ENCODE peak calls at places on chromosomes 7 and 10, in four cellular contexts. Y is stomach, A is SK-N-SH, S is HepG2. Z is an unnamed sample.

GRCh38 chr7:84674236-84674913 is 479.8 kb upstream of the SEMA3A start:
- DNase-seq in S (no peak), Y (no peak), A (no peak), Z (no peak)

GRCh38 chr7:102220929-102221850 is 65.5 kb upstream of the SH2B2 start:
- DNase-seq in S (no peak), A (no peak), Y (no peak), Z (no peak)

GRCh38 chr10:126955934-126956711 is 50.9 kb downstream of the DOCK1 start:
- DNase-seq in Y (no peak), A (no peak), S (no peak), Z (no peak)

GRCh38 chr7:132464740-132465139 is 111.5 kb downstream of the PLXNA4 start:
- DNase-seq in A (no peak), Y (no peak), S (no peak), Z (no peak)

GRCh38 chr10:69004821-69005220 is 16.2 kb downstream of the KIFBP start:
- DNase-seq in A (peak), S (peak), Y (no peak), Z (peak)

GRCh38 chr7:97733276-97734206 is 1.7 kb downstream of the TAC1 start:
- DNase-seq in Y (no peak), A (peak), S (no peak), Z (peak)

GRCh38 chr7:135441791-135442190 is 68.1 kb downstream of the CNOT4 start:
- DNase-seq in A (no peak), Y (no peak), S (no peak), Z (no peak)

GRCh38 chr10:80442879-80443278 is 11.2 kb upstream of the TSPAN14 start:
- DNase-seq in A (peak), S (no peak), Y (no peak), Z (no peak)

GRCh38 chr7:127347567-127348246 is 44.8 kb downstream of the ZNF800 start:
- DNase-seq in A (peak), Y (peak), S (peak), Z (peak)

GRCh38 chr7:44059219-44060090 is 5.9 kb downstream of the PGAM2 start:
- DNase-seq in A (no peak), Y (no peak), S (no peak), Z (no peak)

GRCh38 chr7:151923097-151923876 is 33.0 kb upstream of the GALNTL5 start:
- DNase-seq in A (no peak), Y (peak), S (no peak), Z (no peak)

GRCh38 chr10:85080934-85081333 is 752.5 kb downstream of the CCSER2 start:
- DNase-seq in A (no peak), S (no peak), Y (no peak), Z (no peak)

GRCh38 chr10:104581884-104582603 is 59.0 kb upstream of the SORCS3 start:
- DNase-seq in S (no peak), A (no peak), Y (no peak), Z (no peak)

GRCh38 chr7:159118623-159119022 is 26.0 kb downstream of the VIPR2 start:
- DNase-seq in S (no peak), Y (no peak), A (no peak), Z (no peak)

GRCh38 chr7:68176974-68177373 is 1180.3 kb downstream of the TYW1 start:
- DNase-seq in S (peak), A (peak), Y (peak), Z (peak)

GRCh38 chr7:26515462-26515861 is 223.8 kb downstream of the SNX10 start:
- DNase-seq in S (no peak), A (peak), Y (peak), Z (no peak)

GRCh38 chr10:60835005-60835404 is 56.7 kb downstream of the CDK1 start:
- DNase-seq in A (no peak), Y (no peak), S (no peak), Z (no peak)

GRCh38 chr7:100130608-100131453 is 4.1 kb downstream of the MBLAC1 start:
- DNase-seq in A (peak), Y (peak), S (peak), Z (peak)

GRCh38 chr7:134714791-134715190 is 64.6 kb upstream of the CALD1 start:
- DNase-seq in A (no peak), S (no peak), Y (no peak), Z (no peak)

GRCh38 chr7:67955061-67955460 is 958.4 kb downstream of the TYW1 start:
- DNase-seq in Y (no peak), S (no peak), A (no peak), Z (no peak)

GRCh38 chr7:97218767-97219166 is 101.3 kb downstream of the SDHAF3 start:
- DNase-seq in A (no peak), Y (no peak), S (no peak), Z (no peak)

GRCh38 chr10:98403812-98404504 is 11.0 kb downstream of the PYROXD2 start:
- DNase-seq in Y (no peak), A (no peak), S (no peak), Z (no peak)

GRCh38 chr7:47482013-47482761 is 99.7 kb downstream of the TNS3 start:
- DNase-seq in Y (no peak), S (no peak), A (peak), Z (no peak)

GRCh38 chr7:122709930-122710646 is 7.4 kb upstream of the RNF148 start:
- DNase-seq in Y (no peak), S (no peak), A (no peak), Z (no peak)

GRCh38 chr7:131945313-131945831 is 388.9 kb upstream of the PODXL start:
- DNase-seq in S (peak), A (peak), Y (peak), Z (peak)

GRCh38 chr7:18086165-18087030 is 58.8 kb upstream of the PRPS1L1 start:
- DNase-seq in A (peak), Y (no peak), S (no peak), Z (peak)

GRCh38 chr7:50142421-50143113 is 49.5 kb upstream of the ZPBP start:
- DNase-seq in S (peak), A (no peak), Y (no peak), Z (peak)

GRCh38 chr10:43172645-43173044 is 34.4 kb downstream of the CSGALNACT2 start:
- DNase-seq in A (no peak), Y (no peak), S (no peak), Z (no peak)

GRCh38 chr10:4372601-4373000 is 453.4 kb upstream of the AKR1E2 start:
- DNase-seq in Y (no peak), S (no peak), A (peak), Z (no peak)

GRCh38 chr10:68598978-68599753 is 39.0 kb downstream of the TET1 start:
- DNase-seq in A (peak), S (peak), Y (peak), Z (peak)

DNA sequence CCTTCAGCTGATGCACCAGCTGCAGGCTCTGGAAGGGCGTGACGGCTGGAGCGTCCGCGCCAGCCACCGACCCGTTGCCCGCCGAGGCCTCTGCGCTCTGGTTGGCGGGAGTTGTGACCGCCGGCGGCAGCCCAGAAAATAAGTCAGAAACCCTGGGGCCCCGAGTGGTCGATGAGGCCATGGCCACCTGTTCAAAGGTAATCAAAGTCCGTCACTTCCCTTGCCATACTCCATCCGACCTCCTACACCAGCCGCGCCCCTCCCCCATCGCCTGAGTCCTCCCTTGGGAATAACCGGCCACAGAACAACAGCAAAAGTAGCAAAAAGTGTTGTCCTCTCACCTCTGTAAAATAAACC is 406 bp downstream of the PRLHR start:
- DNase-seq in S (no peak), Y (no peak), A (peak), Z (peak)
- H3K4me3 ChIP-seq in S (no peak), Y (peak), A (no peak), Z (peak)

DNA sequence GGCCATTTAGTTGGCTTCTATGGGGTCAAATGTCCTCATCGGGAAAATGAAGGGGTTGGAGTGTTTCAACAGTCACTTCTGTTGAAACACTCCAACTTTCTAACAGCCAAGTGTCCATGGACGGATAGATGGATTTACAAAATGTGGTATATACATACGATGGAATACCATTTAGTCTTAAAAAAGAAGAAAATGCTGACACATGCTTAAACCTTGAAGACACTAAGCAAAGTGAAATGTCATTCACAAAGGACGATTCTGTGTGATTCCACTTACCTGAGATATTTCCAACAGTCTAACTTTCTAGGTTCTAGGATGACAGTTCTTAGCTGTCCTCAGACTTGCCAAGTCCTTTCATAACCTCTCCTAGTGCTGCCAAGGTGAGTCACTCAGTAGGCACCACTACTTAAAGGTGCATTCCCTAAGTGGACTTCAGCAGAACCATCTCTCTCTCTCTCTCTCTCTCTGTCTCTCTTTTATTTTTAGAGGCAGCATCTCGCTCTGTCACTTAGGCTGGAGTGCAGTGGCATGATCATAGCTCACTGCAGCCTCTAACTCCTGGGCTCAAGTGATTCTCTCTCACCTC is 69.0 kb downstream of the DENND2A start:
- DNase-seq in Y (no peak), S (no peak), A (no peak), Z (no peak)
- TF ChIP-seq POLR2AphosphoS5 in Y (no peak), S (no peak), A (no peak), Z (no peak)

GRCh38 chr10:22686347-22686746 is 28.0 kb downstream of the PIP4K2A start:
- DNase-seq in Y (no peak), A (no peak), S (peak), Z (no peak)
- H3K4me3 ChIP-seq in Y (no peak), A (no peak), S (no peak), Z (no peak)

DNA sequence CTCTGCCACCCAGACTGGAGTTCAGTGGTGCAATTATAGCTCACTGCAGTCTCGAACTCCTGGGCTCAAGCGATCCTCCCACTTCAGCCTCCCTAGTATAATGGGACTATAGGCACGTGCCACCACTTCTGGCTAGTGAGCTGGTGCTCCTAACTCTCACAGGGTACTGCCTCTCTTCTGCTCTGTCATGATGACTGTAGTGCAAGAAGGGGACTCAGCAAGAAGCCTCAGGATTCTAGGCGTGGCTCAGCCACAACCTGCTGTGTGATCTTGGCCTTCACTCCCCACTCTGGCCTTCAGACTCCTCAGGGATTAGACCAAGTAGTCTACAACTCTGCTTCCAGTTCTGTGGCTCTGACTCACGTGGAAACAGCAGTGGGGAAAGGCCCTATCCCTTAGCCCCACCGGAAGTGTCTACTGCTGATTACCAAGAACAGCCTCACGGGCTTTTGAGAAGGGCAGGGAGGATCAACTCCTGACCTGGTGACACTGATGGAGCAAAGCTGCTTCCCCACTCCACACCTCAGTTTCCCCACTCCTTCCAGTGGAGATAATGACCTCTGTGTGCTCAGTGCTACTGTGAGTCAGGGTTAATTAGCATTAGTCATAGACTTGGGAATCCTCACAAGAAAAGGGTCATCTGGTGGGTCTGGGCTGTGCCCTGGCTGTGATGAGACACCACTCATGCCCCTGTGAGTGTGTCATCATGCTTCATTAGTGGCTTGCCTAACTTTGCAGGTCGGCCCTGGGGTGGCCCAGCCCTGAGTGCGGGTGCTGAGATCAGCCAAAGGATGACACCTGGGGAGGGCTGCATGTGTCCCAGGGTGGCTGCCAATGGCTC is 41.1 kb downstream of the ZC3HC1 start:
- DNase-seq in A (peak), S (peak), Y (peak), Z (no peak)
- TF ChIP-seq POLR2AphosphoS5 in A (peak), S (no peak), Y (no peak), Z (no peak)

DNA sequence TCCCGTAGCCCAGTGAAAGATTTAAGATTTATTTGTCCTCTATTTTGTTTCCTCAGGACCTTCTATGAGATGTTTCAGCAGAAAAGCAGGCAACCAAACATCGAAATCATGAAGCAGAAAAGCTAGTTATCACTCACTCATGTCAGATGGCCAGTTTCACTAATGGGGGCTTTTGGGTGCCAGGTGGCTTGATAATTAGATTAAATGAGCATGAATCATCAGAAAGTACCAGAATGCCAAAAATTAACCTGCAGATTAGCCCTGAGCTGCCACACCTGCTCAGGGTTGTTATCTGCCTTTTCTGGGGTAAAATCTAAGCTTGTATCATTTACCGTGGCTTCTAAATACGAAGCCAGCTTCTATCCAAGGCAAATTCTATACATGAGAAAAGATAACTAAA is 1017.5 kb downstream of the XPNPEP1 start:
- DNase-seq in A (no peak), Y (no peak), S (no peak), Z (no peak)
- H3K4me3 ChIP-seq in A (no peak), Y (no peak), S (no peak), Z (no peak)

DNA sequence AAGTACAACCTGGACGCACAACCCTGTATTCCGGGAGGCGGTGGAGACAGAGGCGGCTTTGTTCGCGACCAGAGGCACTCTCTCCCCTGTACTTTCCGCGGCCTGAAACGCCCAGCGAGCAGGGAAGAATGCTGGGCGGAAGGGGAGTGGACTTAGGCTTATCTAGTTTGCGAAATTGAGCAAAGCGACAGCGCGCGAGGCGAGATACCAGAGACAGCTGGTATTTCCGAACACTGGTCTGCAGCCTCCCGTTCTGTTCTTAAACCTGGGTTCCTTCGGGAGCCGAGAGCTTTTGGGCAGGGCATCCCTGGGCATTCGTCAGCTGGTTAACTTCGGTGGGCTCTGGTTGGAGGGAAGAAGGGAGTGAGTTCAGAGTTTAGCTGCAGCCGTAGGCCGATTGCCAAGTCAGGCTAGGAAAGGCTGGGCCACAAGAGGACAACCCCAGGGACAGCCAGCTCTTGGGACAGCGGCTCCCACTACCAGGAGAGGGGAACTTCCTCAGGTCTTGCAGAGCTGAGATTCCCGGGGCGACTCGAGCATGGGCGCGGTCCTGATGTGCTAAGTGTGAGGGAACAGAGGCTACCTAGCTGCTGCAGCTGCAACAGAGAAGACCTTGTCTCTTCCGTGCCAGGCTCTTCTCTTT is 3.9 kb downstream of the HMX3 start:
- DNase-seq in Y (peak), A (no peak), S (peak), Z (peak)
- TF ChIP-seq POLR2AphosphoS5 in Y (no peak), A (no peak), S (no peak), Z (no peak)

GRCh38 chr10:79059859-79060379 is 8.8 kb upstream of the ZMIZ1 start:
- DNase-seq in S (peak), A (no peak), Y (peak), Z (no peak)
- H3K4me3 ChIP-seq in S (peak), A (no peak), Y (no peak), Z (no peak)